ENCODE peak calls at places on chromosomes 6 and 20, in five cellular contexts. B is spleen, J is thoracic aorta, Z is tibial artery, E is tibial nerve. R is an unnamed sample.

GRCh38 chr20:60030471-60030870 is 72.2 kb downstream of the CDH26 start:
- DNase-seq in Z (no peak), B (no peak), E (no peak), J (no peak), R (no peak)

GRCh38 chr6:167776906-167777645 is 49.6 kb upstream of the AFDN start:
- DNase-seq in Z (no peak), E (no peak), J (no peak), B (peak; percentile 33), R (no peak)

GRCh38 chr6:156601156-156601820 is 175.9 kb upstream of the ARID1B start:
- DNase-seq in E (no peak), B (no peak), J (no peak), Z (no peak), R (no peak)

GRCh38 chr6:53898026-53898795 is 103.4 kb downstream of the LRRC1 start:
- DNase-seq in Z (no peak), J (no peak), B (no peak), E (no peak), R (peak; percentile 25)

GRCh38 chr20:60057866-60058807 is 99.9 kb downstream of the CDH26 start:
- DNase-seq in E (no peak), B (peak; percentile 89), Z (peak; percentile 36), J (no peak), R (peak; percentile 74)

GRCh38 chr20:6122873-6123649 is at the start of gene FERMT1:
- DNase-seq in J (no peak), E (no peak), B (no peak), Z (no peak), R (peak; percentile 66)

GRCh38 chr6:81838724-81839425 is 86.4 kb upstream of the TENT5A start:
- DNase-seq in J (no peak), Z (no peak), B (no peak), E (no peak), R (no peak)

GRCh38 chr6:83884523-83884922 is 25.0 kb downstream of the CYB5R4 start:
- DNase-seq in E (no peak), Z (no peak), J (no peak), B (no peak), R (peak; percentile 47)

GRCh38 chr6:53080813-53081212 is 15.6 kb downstream of the FBXO9 start:
- DNase-seq in Z (no peak), B (no peak), J (no peak), E (no peak), R (no peak)

GRCh38 chr6:44016131-44016870 is 111.0 kb downstream of the MRPL14 start:
- DNase-seq in J (no peak), Z (peak; percentile 10), E (no peak), B (no peak), R (no peak)

GRCh38 chr20:17657898-17658647 is 24.0 kb downstream of the RRBP1 start:
- DNase-seq in J (no peak), B (peak; percentile 11), Z (peak; percentile 10), E (no peak), R (no peak)

GRCh38 chr20:23086056-23086551 is at the start of gene CD93:
- DNase-seq in B (peak; percentile 85), E (peak; percentile 41), J (no peak), Z (peak; percentile 50), R (peak; percentile 41)

GRCh38 chr6:170041526-170041925 is 249.4 kb downstream of the DLL1 start:
- DNase-seq in J (no peak), E (no peak), Z (no peak), B (peak; percentile 16), R (no peak)

GRCh38 chr6:14119764-14120163 is 2.2 kb downstream of the CD83 start:
- DNase-seq in Z (no peak), J (no peak), B (no peak), E (no peak), R (no peak)

GRCh38 chr6:164095056-164095455 is 680.5 kb downstream of the QKI start:
- DNase-seq in B (no peak), Z (no peak), E (no peak), J (no peak), R (peak; percentile 32)

GRCh38 chr6:144036064-144036873 is 28.2 kb upstream of the PLAGL1 start:
- DNase-seq in J (no peak), B (peak; percentile 77), Z (peak; percentile 39), E (no peak), R (peak; percentile 30)

GRCh38 chr6:170203212-170203611 is 87.7 kb downstream of the DLL1 start:
- DNase-seq in Z (no peak), E (peak; percentile 1), J (no peak), B (no peak), R (no peak)

GRCh38 chr6:158807515-158808441 is 11.4 kb downstream of the EZR start:
- DNase-seq in E (no peak), Z (no peak), J (no peak), B (no peak), R (no peak)

GRCh38 chr20:58141971-58142842 is 86.2 kb downstream of the ANKRD60 start:
- DNase-seq in B (no peak), E (no peak), J (no peak), Z (no peak), R (no peak)

GRCh38 chr6:132814716-132815570 is 574 bp downstream of the RPS12 start:
- DNase-seq in B (no peak), Z (no peak), E (no peak), J (no peak), R (no peak)

GRCh38 chr6:34143196-34143883 is 2.5 kb downstream of the GRM4 start:
- DNase-seq in B (peak; percentile 51), E (no peak), Z (no peak), J (no peak), R (no peak)

GRCh38 chr6:135623979-135624378 is 126.4 kb upstream of the AHI1 start:
- DNase-seq in B (no peak), J (no peak), Z (no peak), E (no peak), R (no peak)

GRCh38 chr6:141641951-141642350 is 490.8 kb upstream of the GJE1 start:
- DNase-seq in Z (no peak), B (no peak), E (no peak), J (no peak), R (no peak)

GRCh38 chr20:36726168-36726567 is 19.7 kb downstream of the NDRG3 start:
- DNase-seq in J (no peak), B (no peak), Z (no peak), E (no peak), R (no peak)

GRCh38 chr6:43478008-43478372 is 620 bp downstream of the TJAP1 start:
- DNase-seq in E (no peak), Z (no peak), J (no peak), B (no peak), R (no peak)

GRCh38 chr6:157644043-157644810 is 178.8 kb upstream of the SNX9 start:
- DNase-seq in Z (peak; percentile 40), J (no peak), B (no peak), E (no peak), R (no peak)
- TF ChIP-seq CTCF in Z (peak; percentile 32), J (no peak), B (no peak), E (no peak), R (peak; percentile 29)

GRCh38 chr6:26026833-26027490 is 60.3 kb upstream of the HFE start:
- DNase-seq in Z (peak; percentile 93), J (peak; percentile 73), E (peak; percentile 96), B (peak; percentile 95), R (peak; percentile 95)

GRCh38 chr6:26027491-26028211 is 59.6 kb upstream of the HFE start:
- DNase-seq in J (no peak), E (no peak), Z (no peak), B (no peak), R (no peak)

GRCh38 chr6:26025894-26026832 is 61.1 kb upstream of the HFE start:
- DNase-seq in B (peak; percentile 97), E (peak; percentile 94), J (peak; percentile 87), Z (peak; percentile 97), R (peak; percentile 98)

GRCh38 chr6:26024651-26025046 is 62.0 kb downstream of the TRIM38 start:
- DNase-seq in E (no peak), B (no peak), Z (no peak), J (no peak), R (no peak)

DNA sequence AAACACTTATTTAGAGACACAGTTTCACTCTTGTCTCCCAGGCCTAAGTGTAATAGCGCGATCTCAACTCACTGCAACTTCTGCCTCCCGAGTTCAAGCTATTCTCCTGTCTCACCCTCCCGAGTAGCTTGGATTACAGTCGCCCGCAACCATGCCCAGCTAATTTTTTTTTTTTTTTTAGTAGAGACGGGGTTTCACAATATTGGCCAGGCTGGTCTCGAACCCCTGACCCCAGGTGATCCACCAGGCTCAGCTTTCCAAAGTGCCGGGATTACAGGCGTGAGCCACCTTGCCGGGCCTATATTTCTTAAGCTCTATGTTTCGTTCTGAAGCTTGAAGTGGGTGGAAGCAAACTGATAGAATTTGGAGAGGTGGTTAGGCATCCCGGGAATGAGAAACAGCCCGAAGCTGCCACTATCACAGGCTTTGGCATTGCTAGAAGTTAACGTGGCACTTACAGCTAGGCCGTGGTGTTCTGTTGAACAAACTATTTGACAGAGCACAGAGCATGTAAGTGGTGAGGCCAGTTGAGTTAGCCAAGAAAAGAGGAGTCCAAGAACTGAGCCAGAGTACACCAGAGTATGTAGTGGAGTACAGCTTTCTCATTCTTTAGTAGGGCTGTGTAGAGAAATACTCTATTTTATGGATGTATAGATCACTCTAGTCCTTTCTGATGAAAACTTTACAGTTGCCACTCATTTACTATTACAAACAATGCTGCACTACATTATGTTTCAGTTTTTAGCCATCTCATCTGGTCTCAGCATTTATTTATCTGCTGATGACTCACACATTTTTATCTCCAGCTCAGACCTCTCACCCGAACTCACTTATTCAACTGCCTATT is 62.0 kb upstream of the HFE start:
- DNase-seq in B (no peak), Z (no peak), E (no peak), J (no peak), R (peak; percentile 71)
- H3K4me3 ChIP-seq in B (no peak overlapping the region), Z (peak overlapping the region; percentile 69), E (no peak overlapping the region), J (peak overlapping the region; percentile 91), R (no peak overlapping the region)

DNA sequence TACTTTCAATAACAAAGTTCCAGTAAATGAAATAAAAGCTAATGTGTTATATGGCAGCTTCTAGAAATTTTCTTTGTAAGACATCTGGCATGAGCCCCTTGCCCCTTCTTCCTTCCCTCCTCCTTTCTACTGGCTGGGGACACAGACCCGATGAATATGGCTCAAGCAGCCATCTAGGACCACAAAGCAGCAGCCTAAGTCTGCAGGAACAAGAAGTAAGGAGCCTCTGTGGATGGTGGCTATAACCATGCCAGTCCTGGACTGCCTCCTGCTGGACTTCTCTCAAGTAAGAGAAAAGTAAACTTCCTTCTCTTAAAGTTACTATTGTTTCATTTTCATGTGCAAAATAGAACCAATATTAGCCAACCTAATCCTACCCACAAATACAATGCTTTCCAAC is 114.9 kb upstream of the DST start:
- DNase-seq in Z (no peak), B (no peak), J (no peak), E (no peak), R (peak; percentile 62)
- TF ChIP-seq CTCF in Z (no peak), B (no peak), J (peak; percentile 31), E (no peak), R (peak; percentile 45)

DNA sequence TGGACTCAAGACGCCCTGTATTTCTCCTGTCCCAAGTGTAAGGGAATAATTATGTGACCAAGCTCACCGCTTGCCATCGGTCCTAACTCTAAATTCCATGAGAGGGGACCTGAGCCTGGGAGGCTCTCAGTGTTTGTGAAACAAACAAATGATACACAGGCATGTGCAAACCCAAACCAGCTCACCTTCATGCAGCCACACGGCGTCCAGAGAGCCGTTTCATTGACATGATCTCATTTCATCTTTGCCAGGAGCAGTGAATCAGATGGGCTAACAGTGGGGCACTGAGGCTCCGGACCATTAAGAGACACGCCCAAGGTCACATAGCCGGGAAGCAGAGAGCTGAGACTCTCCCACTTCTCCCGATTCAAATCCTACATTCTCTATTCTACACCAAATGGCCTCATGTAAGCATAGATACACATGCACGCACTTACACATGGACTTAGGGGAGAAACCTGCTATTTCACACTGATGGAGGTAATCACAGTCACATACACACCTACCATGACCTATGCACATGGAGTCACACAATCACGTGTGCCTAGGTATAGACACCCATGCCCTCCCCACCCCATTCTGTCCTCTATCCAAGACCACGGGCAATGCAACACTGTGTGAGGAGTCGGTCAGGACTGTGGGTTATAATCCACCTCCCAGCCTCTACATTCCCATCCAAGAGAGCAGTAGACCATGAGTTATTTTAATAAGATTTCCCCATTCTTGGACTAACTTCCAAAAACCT is 1.1 kb downstream of the BNIP5 start:
- DNase-seq in B (no peak), J (no peak), E (no peak), Z (peak; percentile 3), R (no peak)
- H3K4me3 ChIP-seq in B (no peak overlapping the region), J (no peak overlapping the region), E (no peak overlapping the region), Z (no peak overlapping the region), R (no peak overlapping the region)